ENCODE peak calls at places on chromosome 13, in six cellular contexts. Q, E, B, I, A and O are unnamed samples.

GRCh38 chr13:44274838-44275237 is 98.8 kb upstream of the SERP2 start:
- DNase-seq in E (no peak), I (no peak), B (no peak), A (no peak), Q (no peak), O (no peak)

GRCh38 chr13:93364166-93364565 is 137.6 kb downstream of the GPC6 start:
- DNase-seq in A (no peak), B (no peak), Q (peak; percentile 23), I (no peak), E (no peak), O (no peak)

GRCh38 chr13:21138561-21138960 is 37.8 kb downstream of the SKA3 start:
- DNase-seq in Q (no peak), B (no peak), A (no peak), E (no peak), I (no peak), O (no peak)

GRCh38 chr13:41925014-41925413 is 35.9 kb downstream of the VWA8 start:
- DNase-seq in Q (no peak), E (no peak), A (no peak), I (no peak), B (no peak), O (no peak)

GRCh38 chr13:93956416-93956815 is 523.1 kb downstream of the DCT start:
- DNase-seq in Q (no peak), B (no peak), I (no peak), A (no peak), E (no peak), O (no peak)

GRCh38 chr13:113749956-113750355 is 9.1 kb upstream of the TMEM255B start:
- DNase-seq in E (no peak), Q (no peak), A (no peak), I (no peak), B (no peak), O (no peak)

GRCh38 chr13:50905256-50905655 is 4.3 kb upstream of the RNASEH2B start:
- DNase-seq in E (no peak), A (no peak), Q (no peak), B (no peak), I (no peak), O (no peak)

GRCh38 chr13:30408319-30409101 is 13.8 kb upstream of the UBE2L5 start:
- DNase-seq in Q (peak; percentile 90), A (no peak), I (peak; percentile 92), B (peak; percentile 86), E (peak; percentile 87), O (peak; percentile 87)

GRCh38 chr13:75345191-75345590 is 136.8 kb downstream of the TBC1D4 start:
- DNase-seq in A (no peak), E (no peak), B (no peak), I (no peak), Q (no peak), O (no peak)

GRCh38 chr13:28636677-28637317 is 22.1 kb upstream of the POMP start:
- DNase-seq in B (peak; percentile 58), I (peak; percentile 54), A (peak; percentile 68), Q (peak; percentile 43), E (no peak), O (no peak)

GRCh38 chr13:111864566-111864965 is 202.4 kb upstream of the SOX1 start:
- DNase-seq in E (no peak), B (no peak), Q (no peak), A (no peak), I (no peak), O (no peak)
- TF ChIP-seq POLR2A in E (no peak), B (no peak), Q (no peak), A (no peak), I (no peak), O (no peak)

GRCh38 chr13:110841846-110842245 is 73.0 kb downstream of the ANKRD10 start:
- DNase-seq in I (no peak), Q (no peak), E (no peak), B (no peak), A (no peak), O (no peak)
- TF ChIP-seq TAF1 in I (no peak), Q (no peak), E (no peak), B (no peak), A (no peak), O (no peak)

GRCh38 chr13:106917673-106918652 is 350.0 kb upstream of the ARGLU1 start:
- DNase-seq in E (peak; percentile 74), B (no peak), I (peak; percentile 34), A (no peak), Q (peak; percentile 51), O (peak; percentile 62)
- TF ChIP-seq POLR2AphosphoS5 in E (no peak), B (no peak), I (no peak), A (no peak), Q (no peak), O (no peak)

GRCh38 chr13:100630564-100630963 is 42.0 kb upstream of the GGACT start:
- DNase-seq in B (peak; percentile 33), A (no peak), E (no peak), Q (no peak), I (no peak), O (no peak)

GRCh38 chr13:100625447-100625846 is 36.9 kb upstream of the GGACT start:
- DNase-seq in E (no peak), Q (no peak), I (no peak), A (no peak), B (no peak), O (no peak)

DNA sequence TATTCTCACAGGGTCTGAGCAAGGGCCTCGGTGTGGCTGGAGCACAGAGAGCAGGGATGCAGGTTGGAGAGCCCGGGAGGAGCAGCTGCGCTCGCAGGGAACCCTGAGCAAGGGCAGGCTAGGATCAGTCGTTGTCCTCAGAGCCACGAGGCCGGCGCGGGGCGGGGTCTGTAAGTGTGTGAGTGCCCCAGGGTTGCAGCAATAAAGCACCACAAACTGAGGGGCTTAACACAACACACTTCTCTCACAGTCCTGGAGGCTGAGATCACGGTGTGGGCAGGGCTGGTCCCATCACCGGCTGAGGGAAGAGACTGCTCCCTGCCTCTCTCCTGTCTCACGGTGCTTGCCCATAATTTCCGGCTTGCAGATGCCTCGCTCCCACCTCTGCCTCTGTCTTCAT is 38.6 kb upstream of the GGACT start:
- DNase-seq in B (no peak), Q (no peak), A (no peak), I (no peak), E (no peak), O (no peak)
- TF ChIP-seq POLR2A in B (no peak), Q (no peak), A (no peak), I (no peak), E (no peak), O (no peak)

DNA sequence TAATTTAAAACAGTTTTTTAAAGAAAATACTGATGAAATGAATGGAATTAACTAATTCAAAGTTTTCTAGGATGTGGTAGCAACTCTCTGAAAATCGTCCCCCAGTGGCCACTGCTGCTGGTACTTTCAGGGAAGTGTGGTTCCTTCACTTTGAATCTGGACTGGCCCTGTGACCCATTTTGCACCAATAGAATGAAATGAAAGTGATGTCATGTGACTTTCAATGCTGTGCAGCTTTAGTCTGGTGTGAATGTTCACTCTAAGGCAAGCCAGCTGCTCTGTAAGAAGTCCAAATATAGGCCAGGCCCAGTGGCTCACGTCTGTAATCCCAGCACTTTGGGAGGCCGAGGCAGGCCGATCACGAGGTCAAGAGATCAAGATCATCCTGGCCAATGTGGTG is 26.4 kb upstream of the HNRNPA1L2 start:
- DNase-seq in E (no peak), A (no peak), B (peak; percentile 43), I (no peak), Q (no peak), O (no peak)
- TF ChIP-seq TAF1 in E (no peak), A (no peak), B (no peak), I (no peak), Q (no peak), O (no peak)